ENCODE peak calls at places on chromosomes 3 and 15, in five cellular contexts. M, B, C, P and O are unnamed samples.

GRCh38 chr15:101808201-101808600 is 3.8 kb upstream of the OR4F15 start:
- DNase-seq in M (no peak), B (no peak), C (peak; percentile 66), P (no peak), O (no peak)

GRCh38 chr3:126734324-126734723 is 30.3 kb downstream of the CHCHD6 start:
- DNase-seq in M (no peak), B (peak; percentile 88), C (no peak), P (no peak), O (no peak)

GRCh38 chr3:124461838-124462632 is 268.2 kb upstream of the UMPS start:
- DNase-seq in M (no peak), B (no peak), C (no peak), P (no peak), O (no peak)

GRCh38 chr3:87158823-87159222 is 68.3 kb upstream of the CHMP2B start:
- DNase-seq in M (no peak), B (no peak), C (no peak), P (no peak), O (no peak)

GRCh38 chr15:101539930-101540329 is 50.4 kb upstream of the PCSK6 start:
- DNase-seq in M (no peak), B (peak; percentile 44), C (no peak), P (no peak), O (no peak)

GRCh38 chr15:78072080-78072892 is 5.2 kb downstream of the TBC1D2B start:
- DNase-seq in M (peak; percentile 62), B (peak; percentile 56), C (no peak), P (no peak), O (no peak)

GRCh38 chr3:106822204-106822603 is 555.0 kb upstream of the CCDC54 start:
- DNase-seq in M (no peak), B (no peak), C (no peak), P (no peak), O (no peak)

GRCh38 chr15:77858677-77859490 is 218.6 kb downstream of the TBC1D2B start:
- DNase-seq in M (no peak), B (no peak), C (no peak), P (no peak), O (no peak)

GRCh38 chr3:119911748-119912147 is 129.8 kb downstream of the NR1I2 start:
- DNase-seq in M (no peak), B (no peak), C (no peak), P (no peak), O (no peak)

GRCh38 chr3:133570139-133570936 is 3.1 kb upstream of the CDV3 start:
- DNase-seq in M (peak; percentile 50), B (peak; percentile 78), C (peak; percentile 84), P (no peak), O (no peak)

GRCh38 chr15:68627476-68627875 is 48.7 kb downstream of the CORO2B start:
- DNase-seq in M (no peak), B (no peak), C (no peak), P (no peak), O (no peak)

GRCh38 chr15:40286794-40287193 is 3.9 kb upstream of the ANKRD63 start:
- DNase-seq in M (no peak), B (no peak), C (no peak), P (no peak), O (no peak)

GRCh38 chr15:40283615-40284306 is 897 bp upstream of the ANKRD63 start:
- DNase-seq in M (no peak), B (no peak), C (no peak), P (no peak), O (no peak)

GRCh38 chr15:40282870-40283614 is at the start of gene ANKRD63:
- DNase-seq in M (no peak), B (no peak), C (no peak), P (no peak), O (no peak)

GRCh38 chr15:40286061-40286532 is 3.2 kb upstream of the ANKRD63 start:
- DNase-seq in M (no peak), B (no peak), C (no peak), P (no peak), O (no peak)

DNA sequence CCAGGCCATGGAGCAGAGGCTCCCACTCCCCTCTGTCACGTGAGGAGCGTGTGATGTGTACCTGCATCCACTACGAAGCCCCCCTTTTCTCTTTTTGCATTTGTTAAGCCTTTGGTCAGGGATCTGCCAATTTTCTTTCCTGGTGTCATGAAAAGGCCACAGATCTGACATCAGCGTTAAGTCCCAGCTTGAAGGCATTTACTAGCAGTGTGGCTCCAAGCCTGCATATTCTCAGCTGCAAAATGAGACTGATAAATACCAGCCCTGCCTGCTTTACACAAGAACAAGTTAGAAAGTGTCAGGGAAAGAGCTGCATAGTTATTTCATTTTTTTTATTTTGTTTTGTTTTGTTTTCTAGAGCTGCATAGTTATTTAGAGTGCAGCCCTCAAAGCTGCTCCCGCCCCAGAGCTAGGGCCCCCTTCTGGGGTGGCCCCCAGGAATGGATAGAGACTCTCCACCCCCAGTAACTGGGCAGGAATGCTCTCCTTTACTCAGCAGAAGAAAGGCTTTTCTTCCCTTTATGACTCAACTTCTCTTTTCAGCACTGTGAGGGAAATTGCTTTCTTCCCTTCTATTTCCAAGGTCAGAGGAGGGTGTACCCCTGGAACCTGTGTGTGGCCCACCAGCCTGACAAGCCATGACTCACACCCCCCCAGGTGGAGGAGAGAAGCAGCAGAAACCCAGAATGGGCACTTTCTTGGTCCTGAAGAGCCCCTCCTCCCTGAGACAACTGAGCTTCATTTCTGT is 2.5 kb upstream of the ANKRD63 start:
- DNase-seq in M (no peak), B (no peak), C (no peak), P (no peak), O (no peak)
- H3K27ac ChIP-seq in M (no peak overlapping the region), B (no peak overlapping the region), C (no peak overlapping the region), P (no peak overlapping the region), O (no peak overlapping the region)

GRCh38 chr3:129655326-129655725 is 48.9 kb upstream of the PLXND1 start:
- DNase-seq in M (no peak), B (no peak), C (no peak), P (no peak), O (no peak)
- H3K4me1 ChIP-seq in M (peaks cover 34% of the 10 kb centered on the region), B (peaks cover 81% of the 10 kb centered on the region), C (peaks cover 37% of the 10 kb centered on the region), P (peaks cover 20% of the 10 kb centered on the region), O (no peaks in the 10 kb centered on the region)

DNA sequence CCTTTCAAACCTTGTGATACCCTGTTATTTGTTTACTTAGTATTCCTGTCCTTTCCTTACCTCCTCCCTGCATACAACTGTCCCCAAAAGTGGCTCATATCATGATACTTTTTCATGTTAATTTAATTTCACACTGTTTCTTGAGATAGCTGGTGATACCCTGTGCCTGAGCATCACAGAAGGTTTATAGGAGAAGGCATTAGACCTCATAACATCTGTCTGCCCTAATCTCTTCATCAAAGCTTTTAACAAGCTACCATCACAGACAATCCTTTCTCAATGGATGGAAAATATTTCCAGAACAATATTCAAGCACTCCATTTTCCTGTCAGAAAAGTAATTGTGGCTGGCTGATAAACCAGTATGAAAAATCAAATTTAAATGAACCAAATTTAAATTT is 81.6 kb downstream of the SSR3 start:
- DNase-seq in M (no peak), B (no peak), C (no peak), P (no peak), O (no peak)
- H3K27ac ChIP-seq in M (no peak overlapping the region), B (no peak overlapping the region), C (no peak overlapping the region), P (no peak overlapping the region), O (no peak overlapping the region)

DNA sequence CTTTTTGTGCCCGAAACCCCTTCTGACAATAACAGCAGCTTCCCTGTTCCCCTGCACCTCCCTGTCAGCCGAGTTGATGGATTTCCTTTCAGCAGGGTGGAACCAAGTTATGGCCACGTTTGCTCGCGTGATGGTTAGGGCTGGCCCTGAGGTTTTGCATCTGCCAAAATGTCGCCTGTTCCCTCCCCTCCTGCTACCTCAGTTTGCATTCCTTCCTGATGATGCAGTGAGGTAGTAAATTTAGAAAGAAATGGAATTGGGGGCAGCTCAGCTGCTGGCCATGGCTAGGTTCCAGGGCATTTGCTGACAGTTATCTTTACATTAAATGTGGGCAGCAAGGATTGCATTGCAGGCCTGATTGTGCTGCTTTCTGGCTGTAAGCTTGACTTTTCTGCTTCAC is 13.2 kb downstream of the LIMD1 start:
- DNase-seq in M (no peak), B (no peak), C (no peak), P (no peak), O (no peak)
- H3K4me1 ChIP-seq in M (peaks cover 77% of the 10 kb centered on the region), B (peaks cover 21% of the 10 kb centered on the region), C (peaks cover 41% of the 10 kb centered on the region), P (peaks cover 56% of the 10 kb centered on the region), O (peaks cover 18% of the 10 kb centered on the region)

DNA sequence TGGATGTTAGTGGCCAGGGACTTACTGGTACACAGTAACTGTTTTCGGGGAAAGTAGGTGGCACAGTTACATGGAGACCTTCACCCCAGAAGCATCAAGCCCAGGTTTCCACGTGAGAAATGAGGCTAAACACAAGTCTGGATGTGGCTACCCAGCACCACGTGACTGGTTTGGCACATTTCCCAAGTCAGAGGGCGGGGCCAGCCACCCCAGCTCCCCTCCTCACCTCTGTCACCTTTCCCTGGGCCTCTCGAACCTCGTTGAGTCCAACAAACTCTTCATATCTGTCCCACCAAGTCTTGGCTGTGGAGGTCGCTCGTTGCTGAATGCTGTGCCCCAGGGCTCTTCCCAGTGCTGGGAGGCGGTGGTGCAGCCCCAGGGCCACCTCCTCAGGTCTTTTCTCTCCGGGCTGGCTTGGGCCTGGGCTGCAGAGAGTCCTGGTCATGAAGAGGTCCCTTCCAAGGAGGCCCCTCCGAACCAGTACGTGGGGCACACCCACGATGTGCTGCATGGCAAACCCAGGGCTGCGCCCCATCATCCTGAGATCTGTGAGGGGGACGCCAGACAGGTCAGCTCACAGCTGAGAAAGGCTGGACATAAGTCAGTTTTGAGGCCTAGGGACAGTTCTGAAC is 4.8 kb upstream of the PLXNB1 start:
- DNase-seq in M (no peak), B (no peak), C (no peak), P (no peak), O (no peak)
- H3K27ac ChIP-seq in M (peak overlapping the region; percentile 45), B (peak overlapping the region; percentile 99), C (peak overlapping the region; percentile 86), P (peak overlapping the region; percentile 16), O (peak overlapping the region; percentile 37)

GRCh38 chr3:156681003-156681402 is 6.6 kb downstream of the TIPARP start:
- DNase-seq in M (peak; percentile 35), B (peak; percentile 71), C (peak; percentile 97), P (no peak), O (peak; percentile 69)
- H3K4me1 ChIP-seq in M (peaks cover 75% of the 10 kb centered on the region), B (peaks cover 77% of the 10 kb centered on the region), C (peaks cover 84% of the 10 kb centered on the region), P (peaks cover 55% of the 10 kb centered on the region), O (no peaks in the 10 kb centered on the region)

GRCh38 chr15:57507111-57507510 is 84.6 kb upstream of the MYZAP start:
- DNase-seq in M (no peak), B (no peak), C (no peak), P (no peak), O (no peak)
- H3K27ac ChIP-seq in M (peak overlapping the region; percentile 87), B (no peak overlapping the region), C (no peak overlapping the region), P (no peak overlapping the region), O (peak overlapping the region; percentile 87)

DNA sequence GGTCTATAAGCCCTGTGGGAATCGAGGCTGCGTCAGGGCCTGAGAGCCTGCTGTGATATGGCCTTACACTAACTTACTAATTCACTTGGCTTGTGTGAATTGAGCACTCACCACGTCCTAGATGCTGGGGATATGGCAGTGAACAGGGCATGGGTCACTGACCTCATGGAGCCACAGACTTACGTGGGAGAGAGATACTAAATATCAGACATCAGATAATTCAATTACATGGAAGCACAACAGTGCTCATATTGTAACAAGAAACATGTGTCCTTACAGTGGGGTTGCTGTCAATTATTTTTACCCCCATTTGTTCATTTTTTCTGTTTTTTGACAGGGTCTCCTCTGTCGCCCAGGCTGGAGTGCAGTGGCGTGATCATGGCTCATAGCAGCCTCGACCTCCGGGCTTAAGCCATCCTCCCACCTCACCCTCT is 11.5 kb upstream of the SPTBN5 start:
- DNase-seq in M (no peak), B (no peak), C (no peak), P (no peak), O (no peak)
- H3K4me1 ChIP-seq in M (peaks cover 14% of the 10 kb centered on the region), B (no peaks in the 10 kb centered on the region), C (no peaks in the 10 kb centered on the region), P (no peaks in the 10 kb centered on the region), O (no peaks in the 10 kb centered on the region)